ENCODE peak calls at places on chromosomes 16 and 17, in four cellular contexts. One of them, this sample, is unnamed.

GRCh38 chr17:78825696-78826095 is 14.9 kb downstream of the USP36 start:
- DNase-seq in ascending aorta: no peak
- DNase-seq in AG04450: no peak
- DNase-seq in sigmoid colon: peak; percentile 58
- DNase-seq in this sample: no peak

GRCh38 chr17:76753061-76753961 is 15.4 kb downstream of the MFSD11 start:
- DNase-seq in ascending aorta: no peak
- DNase-seq in AG04450: no peak
- DNase-seq in sigmoid colon: no peak
- DNase-seq in this sample: no peak

GRCh38 chr16:85275533-85276249 is 163.4 kb upstream of the CIBAR2 start:
- DNase-seq in AG04450: no peak
- DNase-seq in sigmoid colon: peak; percentile 86
- DNase-seq in ascending aorta: peak; percentile 75
- DNase-seq in this sample: no peak

GRCh38 chr17:8062435-8062806 is 23.6 kb downstream of the ALOX15B start:
- DNase-seq in sigmoid colon: no peak
- DNase-seq in AG04450: no peak
- DNase-seq in ascending aorta: no peak
- DNase-seq in this sample: no peak

GRCh38 chr16:49183911-49184310 is 97.7 kb downstream of the CBLN1 start:
- DNase-seq in sigmoid colon: no peak
- DNase-seq in AG04450: no peak
- DNase-seq in ascending aorta: no peak
- DNase-seq in this sample: no peak

GRCh38 chr17:10776372-10776771 is 27.5 kb downstream of the TMEM238L start:
- DNase-seq in ascending aorta: no peak
- DNase-seq in sigmoid colon: peak; percentile 5
- DNase-seq in AG04450: no peak
- DNase-seq in this sample: no peak

GRCh38 chr17:61314368-61315078 is 85.1 kb upstream of the TBX2 start:
- DNase-seq in ascending aorta: peak; percentile 87
- DNase-seq in sigmoid colon: no peak
- DNase-seq in AG04450: no peak
- DNase-seq in this sample: no peak

GRCh38 chr16:19021747-19022146 is 38.0 kb downstream of the TMC7 start:
- DNase-seq in sigmoid colon: no peak
- DNase-seq in ascending aorta: no peak
- DNase-seq in AG04450: no peak
- DNase-seq in this sample: no peak

GRCh38 chr17:50112694-50113093 is 17.3 kb downstream of the SAMD14 start:
- DNase-seq in AG04450: no peak
- DNase-seq in sigmoid colon: no peak
- DNase-seq in ascending aorta: no peak
- DNase-seq in this sample: no peak

DNA sequence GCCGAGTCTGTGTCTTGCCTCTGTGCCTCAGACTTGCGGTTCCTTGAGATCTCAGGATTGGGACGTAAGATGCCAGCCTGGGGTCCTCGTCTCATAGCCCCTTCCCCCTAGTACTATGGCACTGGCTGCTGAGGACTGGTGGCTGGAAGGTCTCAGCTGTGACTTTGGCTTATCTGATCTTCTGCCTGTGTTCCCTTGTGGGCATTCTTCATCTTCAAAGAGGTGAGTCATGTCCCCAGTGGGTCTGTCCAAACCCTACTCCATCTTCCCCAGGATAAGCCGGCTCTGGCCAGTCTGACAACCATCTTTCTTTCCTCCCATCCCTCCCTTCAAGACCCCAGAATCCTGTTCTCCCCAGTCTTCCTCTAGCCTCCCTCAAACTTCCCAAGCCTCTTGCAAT is 3.6 kb downstream of the CD19 start:
- DNase-seq in ascending aorta: no peak
- DNase-seq in sigmoid colon: no peak
- DNase-seq in AG04450: no peak
- DNase-seq in this sample: no peak
- H3K4me3 ChIP-seq in ascending aorta: no peak overlapping the region
- H3K4me3 ChIP-seq in sigmoid colon: no peak overlapping the region
- H3K4me3 ChIP-seq in AG04450: no peak overlapping the region
- H3K4me3 ChIP-seq in this sample: no peak overlapping the region

DNA sequence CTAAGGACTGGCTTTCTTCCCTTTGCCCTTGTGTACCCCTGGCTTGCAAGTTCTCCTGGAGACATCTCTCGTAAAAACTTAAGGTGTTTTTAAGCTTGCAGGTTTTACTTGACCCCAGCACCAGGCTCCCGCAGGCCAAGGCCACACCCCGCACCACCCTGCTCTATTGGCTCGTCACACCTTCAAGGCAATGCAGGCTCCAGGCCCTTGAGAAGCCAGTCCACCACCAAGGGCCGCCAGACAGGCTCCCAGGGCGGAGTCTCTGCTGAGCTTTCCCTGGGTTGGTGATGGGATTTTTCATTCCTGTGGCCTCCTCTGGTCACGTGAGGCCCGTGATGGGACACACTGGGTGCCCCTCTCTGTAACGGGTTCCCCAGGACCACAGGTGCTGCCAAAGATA is 9.9 kb downstream of the CSNK1D start:
- DNase-seq in ascending aorta: no peak
- DNase-seq in sigmoid colon: no peak
- DNase-seq in AG04450: no peak
- DNase-seq in this sample: no peak
- H3K4me3 ChIP-seq in ascending aorta: no peak overlapping the region
- H3K4me3 ChIP-seq in sigmoid colon: no peak overlapping the region
- H3K4me3 ChIP-seq in AG04450: no peak overlapping the region
- H3K4me3 ChIP-seq in this sample: no peak overlapping the region

DNA sequence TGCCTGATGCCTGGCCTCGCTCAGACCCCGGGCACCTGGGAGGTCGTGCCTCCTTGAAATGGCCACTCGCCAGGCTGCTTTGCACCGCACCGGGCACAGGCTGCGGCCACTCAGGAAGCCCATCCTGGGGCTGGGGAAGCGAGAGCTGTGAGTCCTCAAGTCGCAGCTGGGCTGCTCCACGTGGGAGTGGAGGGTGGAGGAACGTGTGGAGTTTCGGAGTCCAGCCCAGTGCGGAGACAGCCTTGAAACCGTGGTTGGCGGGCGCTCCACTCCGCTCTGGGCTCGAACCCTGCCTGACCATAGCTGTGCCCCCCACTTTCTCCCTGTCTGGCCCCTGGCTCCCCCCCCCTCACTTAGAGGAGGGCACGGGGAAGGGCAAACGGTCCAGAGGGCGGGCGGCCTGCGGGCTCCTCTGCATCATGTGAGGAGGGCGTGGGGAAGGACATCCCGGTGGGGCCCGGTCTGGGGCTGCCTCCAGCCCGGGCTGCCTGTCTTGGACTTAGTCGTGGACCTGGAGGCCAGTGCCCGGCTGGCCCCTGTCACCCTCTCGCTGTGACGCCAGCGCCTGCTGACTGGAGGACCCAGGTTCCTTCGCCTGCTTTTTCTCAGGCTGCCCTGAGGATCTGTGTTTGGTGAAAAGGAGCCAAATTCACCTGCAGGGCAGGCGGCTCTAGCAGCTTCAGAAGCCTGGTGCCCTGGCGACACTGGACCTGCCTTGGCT is 2.5 kb downstream of the UBE2I start:
- DNase-seq in sigmoid colon: no peak
- DNase-seq in AG04450: no peak
- DNase-seq in ascending aorta: no peak
- DNase-seq in this sample: no peak
- H3K4me3 ChIP-seq in sigmoid colon: peak overlapping the region; percentile 84
- H3K4me3 ChIP-seq in AG04450: peak overlapping the region; percentile 63
- H3K4me3 ChIP-seq in ascending aorta: peak overlapping the region; percentile 91
- H3K4me3 ChIP-seq in this sample: peak overlapping the region; percentile 76

GRCh38 chr16:53084141-53084541 is 29.4 kb downstream of the CHD9 start:
- DNase-seq in AG04450: no peak
- DNase-seq in sigmoid colon: no peak
- DNase-seq in ascending aorta: no peak
- DNase-seq in this sample: no peak

GRCh38 chr16:53083123-53083522 is 28.3 kb downstream of the CHD9 start:
- DNase-seq in sigmoid colon: no peak
- DNase-seq in AG04450: no peak
- DNase-seq in ascending aorta: no peak
- DNase-seq in this sample: no peak

GRCh38 chr16:53084736-53085538 is 30.1 kb downstream of the CHD9 start:
- DNase-seq in sigmoid colon: no peak
- DNase-seq in ascending aorta: no peak
- DNase-seq in AG04450: no peak
- DNase-seq in this sample: no peak

GRCh38 chr16:53087101-53087500 is 32.3 kb downstream of the CHD9 start:
- DNase-seq in ascending aorta: no peak
- DNase-seq in sigmoid colon: no peak
- DNase-seq in AG04450: no peak
- DNase-seq in this sample: no peak

GRCh38 chr16:53085539-53086450 is 31.0 kb downstream of the CHD9 start:
- DNase-seq in ascending aorta: no peak
- DNase-seq in sigmoid colon: no peak
- DNase-seq in AG04450: no peak
- DNase-seq in this sample: no peak
- H3K4me3 ChIP-seq in ascending aorta: no peak overlapping the region
- H3K4me3 ChIP-seq in sigmoid colon: no peak overlapping the region
- H3K4me3 ChIP-seq in AG04450: no peak overlapping the region
- H3K4me3 ChIP-seq in this sample: no peak overlapping the region

GRCh38 chr16:3112058-3112880 is at the start of gene ZNF205:
- DNase-seq in ascending aorta: peak; percentile 84
- DNase-seq in sigmoid colon: peak; percentile 87
- DNase-seq in AG04450: no peak
- DNase-seq in this sample: no peak
- H3K4me3 ChIP-seq in ascending aorta: peak within 1 kb of the TSS; percentile 62
- H3K4me3 ChIP-seq in sigmoid colon: peak within 1 kb of the TSS; percentile 78
- H3K4me3 ChIP-seq in AG04450: peak within 1 kb of the TSS; percentile 96
- H3K4me3 ChIP-seq in this sample: no peak within 1 kb of the TSS

GRCh38 chr16:68417711-68418301 is 30.5 kb downstream of the SMPD3 start:
- DNase-seq in sigmoid colon: no peak
- DNase-seq in AG04450: no peak
- DNase-seq in ascending aorta: no peak
- DNase-seq in this sample: peak; percentile 65
- H3K4me3 ChIP-seq in sigmoid colon: no peak overlapping the region
- H3K4me3 ChIP-seq in AG04450: no peak overlapping the region
- H3K4me3 ChIP-seq in ascending aorta: no peak overlapping the region
- H3K4me3 ChIP-seq in this sample: no peak overlapping the region